ENCODE peak calls at places on chromosomes 5 and 9, in five cellular contexts. T is H1, P is IMR-90, D is neuronal stem cell, O is mesenchymal stem cell. C is an unnamed sample.

GRCh38 chr9:8531831-8532230 is 732.3 kb upstream of the DMAC1 start:
- DNase-seq in T (no peak), P (no peak), D (no peak), O (no peak), C (no peak)

GRCh38 chr5:91556-92263 is at the start of gene PLEKHG4B:
- DNase-seq in T (peak), D (peak), O (no peak), P (no peak), C (peak)

GRCh38 chr5:23507278-23507685 is at the start of gene PRDM9:
- DNase-seq in P (no peak), T (peak), O (peak), D (no peak), C (peak)

GRCh38 chr9:122446819-122447484 is 30.8 kb downstream of the OR1J1 start:
- DNase-seq in P (peak), D (no peak), O (no peak), T (no peak), C (no peak)

GRCh38 chr9:114016101-114016500 is 62.0 kb downstream of the AMBP start:
- DNase-seq in P (no peak), O (no peak), T (no peak), D (no peak), C (no peak)

GRCh38 chr9:33818167-33818831 is 1.3 kb downstream of the UBE2R2 start:
- DNase-seq in O (peak), P (no peak), T (peak), D (no peak), C (no peak)

GRCh38 chr9:105413486-105414068 is 34.3 kb upstream of the FSD1L start:
- DNase-seq in P (peak), T (no peak), O (peak), D (no peak), C (peak)

GRCh38 chr9:84504360-84504759 is 163.8 kb upstream of the SLC28A3 start:
- DNase-seq in P (no peak), D (no peak), T (no peak), O (no peak), C (no peak)

GRCh38 chr9:33263936-33264472 is 504 bp downstream of the BAG1 start:
- DNase-seq in O (peak), T (no peak), D (no peak), P (no peak), C (no peak)

GRCh38 chr9:105415344-105415980 is 32.4 kb upstream of the FSD1L start:
- DNase-seq in O (peak), T (peak), D (peak), P (peak), C (peak)

GRCh38 chr5:168282120-168282519 is 9.3 kb upstream of the WWC1 start:
- DNase-seq in P (peak), D (no peak), T (no peak), O (peak), C (peak)

GRCh38 chr9:123757960-123758359 is 172.0 kb downstream of the DENND1A start:
- DNase-seq in D (no peak), P (no peak), T (no peak), O (no peak), C (no peak)

GRCh38 chr9:121360975-121361374 is 9.1 kb downstream of the STOM start:
- DNase-seq in P (peak), O (peak), T (no peak), D (no peak), C (no peak)

GRCh38 chr9:7075154-7075553 is 317.4 kb downstream of the KDM4C start:
- DNase-seq in P (no peak), T (no peak), D (no peak), O (no peak), C (no peak)

GRCh38 chr5:138464018-138464387 is 1.3 kb upstream of the EGR1 start:
- DNase-seq in D (peak), O (peak), T (peak), P (peak), C (peak)

GRCh38 chr9:114108016-114108833 is 9.1 kb upstream of the KIF12 start:
- DNase-seq in D (peak), O (peak), P (peak), T (peak), C (peak)

GRCh38 chr5:73417307-73418035 is 31.1 kb downstream of the FOXD1 start:
- DNase-seq in P (peak), D (no peak), O (peak), T (no peak), C (no peak)

GRCh38 chr5:175590471-175590881 is 67.4 kb upstream of the HRH2 start:
- DNase-seq in P (peak), O (peak), D (no peak), T (no peak), C (peak)

GRCh38 chr9:108163321-108164005 is 673.9 kb upstream of the KLF4 start:
- DNase-seq in O (peak), D (no peak), P (peak), T (no peak), C (no peak)

GRCh38 chr5:102911973-102912372 is 156.9 kb downstream of the PAM start:
- DNase-seq in P (peak), D (no peak), O (peak), T (no peak), C (no peak)

GRCh38 chr9:123058834-123059233 is 25.4 kb downstream of the GPR21 start:
- DNase-seq in D (no peak), O (peak), P (peak), T (no peak), C (no peak)

GRCh38 chr5:132431682-132432081 is 58.9 kb downstream of the IRF1 start:
- DNase-seq in T (no peak), O (no peak), D (no peak), P (no peak), C (no peak)

GRCh38 chr5:161093105-161093504 is 241.1 kb upstream of the ATP10B start:
- DNase-seq in T (no peak), O (no peak), D (no peak), P (no peak), C (no peak)

GRCh38 chr9:89740722-89741121 is 135.9 kb downstream of the GADD45G start:
- DNase-seq in T (no peak), O (no peak), D (no peak), P (no peak), C (no peak)

GRCh38 chr9:80878556-80878955 is 810.8 kb downstream of the TLE1 start:
- DNase-seq in O (peak), T (no peak), D (no peak), P (peak), C (no peak)

GRCh38 chr5:176851871-176852270 is 41.5 kb downstream of the UNC5A start:
- DNase-seq in D (no peak), O (no peak), T (no peak), P (no peak), C (no peak)

GRCh38 chr5:68141494-68141893 is 74.1 kb upstream of the PIK3R1 start:
- DNase-seq in D (no peak), O (peak), P (peak), T (no peak), C (no peak)

GRCh38 chr9:82334286-82334685 is 345.7 kb downstream of the SPATA31D1 start:
- DNase-seq in D (no peak), P (peak), O (peak), T (no peak), C (no peak)

GRCh38 chr9:33143241-33143642 is 23.9 kb downstream of the B4GALT1 start:
- DNase-seq in T (no peak), O (peak), P (peak), D (no peak), C (peak)

GRCh38 chr5:74408150-74409043 is 232.1 kb downstream of the ENC1 start:
- DNase-seq in T (no peak), O (no peak), D (no peak), P (no peak), C (no peak)

GRCh38 chr5:128036961-128037360 is 46.6 kb upstream of the SLC12A2 start:
- DNase-seq in P (peak), T (no peak), O (no peak), D (no peak), C (peak)

GRCh38 chr5:3787604-3788003 is 192.0 kb downstream of the IRX1 start:
- DNase-seq in T (no peak), D (no peak), P (no peak), O (no peak), C (no peak)
- H4K8ac ChIP-seq in T (no peak), D (no peak), P (no peak), O (no peak), C (no peak)

GRCh38 chr9:36499156-36499886 is 73.4 kb upstream of the MELK start:
- DNase-seq in D (peak), P (no peak), O (no peak), T (no peak), C (no peak)

GRCh38 chr9:36501727-36502126 is 71.0 kb upstream of the MELK start:
- DNase-seq in P (no peak), O (no peak), D (no peak), T (no peak), C (no peak)

GRCh38 chr9:36503172-36504153 is 69.2 kb upstream of the MELK start:
- DNase-seq in D (no peak), O (peak), T (no peak), P (peak), C (no peak)

DNA sequence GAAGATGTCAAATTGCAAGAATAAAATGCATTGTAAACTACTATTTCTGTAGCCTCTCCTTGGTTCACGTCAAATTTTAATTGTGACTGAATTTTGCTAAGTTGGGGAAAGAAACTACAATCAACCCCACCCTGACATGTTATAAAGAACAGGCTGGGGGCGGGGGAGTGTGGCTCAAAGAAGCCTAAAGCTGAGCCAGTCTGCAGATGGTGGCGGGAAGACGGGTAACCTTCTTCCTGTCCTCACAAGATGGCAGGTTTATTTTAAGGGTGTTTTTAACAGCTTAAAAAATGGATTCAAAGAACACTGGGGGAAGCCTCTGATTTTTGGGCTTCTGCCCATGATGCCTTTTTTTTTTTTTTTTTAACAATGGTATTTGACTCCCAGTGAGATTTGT is 68.5 kb upstream of the MELK start:
- DNase-seq in T (no peak), D (no peak), O (no peak), P (no peak), C (no peak)
- H3K27ac ChIP-seq in T (no peak), D (no peak), O (no peak), P (no peak), C (no peak)

DNA sequence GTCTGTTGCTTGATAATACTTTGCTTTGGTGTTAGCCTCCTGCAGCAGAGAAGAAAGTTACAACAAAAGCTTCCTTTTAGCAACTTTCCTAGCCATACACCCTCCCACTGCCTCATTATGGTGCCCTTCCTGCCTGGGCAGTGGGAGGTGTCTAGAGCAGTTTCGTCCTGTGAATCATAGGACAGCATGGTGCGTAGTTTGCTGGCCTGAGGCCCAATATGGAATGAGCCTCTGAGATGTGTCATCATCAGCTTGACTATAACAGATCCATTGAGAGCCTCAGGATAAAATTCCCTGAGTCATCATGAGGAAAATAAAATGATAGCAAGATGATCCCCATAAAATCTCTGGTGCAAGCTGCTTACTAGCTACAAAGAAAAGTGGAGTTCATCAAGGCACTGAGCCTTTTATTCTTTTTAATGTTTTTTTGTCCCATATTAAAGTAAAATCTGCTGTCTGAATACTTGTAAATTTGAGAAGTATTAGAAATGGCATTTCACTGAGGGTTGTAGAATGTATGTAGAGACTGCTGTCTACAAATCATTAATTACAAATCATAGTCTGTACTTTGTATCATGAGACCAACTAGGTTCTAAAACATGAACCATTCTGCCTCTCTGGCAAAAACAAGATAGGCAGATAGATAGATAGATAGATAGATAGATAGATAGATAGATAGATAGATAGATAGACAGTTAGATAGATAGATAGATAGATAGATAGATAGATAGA is 303.0 kb upstream of the PDE4D start:
- DNase-seq in O (peak), D (no peak), T (no peak), P (peak), C (peak)
- H2AFZ ChIP-seq in O (peak), D (no peak), T (no peak), P (peak), C (no peak)

GRCh38 chr9:129413537-129414376 is 207.1 kb downstream of the C9orf50 start:
- DNase-seq in T (peak), O (peak), D (peak), P (peak), C (peak)
- H4K8ac ChIP-seq in T (peak), O (peak), D (peak), P (peak), C (peak)

GRCh38 chr5:171481791-171482536 is 62.5 kb downstream of the FGF18 start:
- DNase-seq in P (no peak), T (no peak), D (no peak), O (no peak), C (no peak)

GRCh38 chr5:171479776-171480125 is 60.3 kb downstream of the FGF18 start:
- DNase-seq in D (no peak), O (no peak), P (no peak), T (no peak), C (no peak)

GRCh38 chr5:171485668-171486067 is 66.2 kb downstream of the FGF18 start:
- DNase-seq in T (no peak), P (no peak), O (no peak), D (no peak), C (no peak)

GRCh38 chr5:171483453-171484177 is 64.2 kb downstream of the FGF18 start:
- DNase-seq in D (no peak), P (peak), O (no peak), T (no peak), C (no peak)

GRCh38 chr5:171484460-171484899 is 65.0 kb downstream of the FGF18 start:
- DNase-seq in O (peak), D (no peak), P (no peak), T (peak), C (peak)
- H3K27ac ChIP-seq in O (no peak), D (no peak), P (no peak), T (no peak), C (no peak)

GRCh38 chr5:7628248-7628647 is 222.7 kb downstream of the CFAP90 start:
- DNase-seq in O (no peak), T (no peak), D (no peak), P (no peak), C (no peak)

GRCh38 chr5:7629559-7629958 is 221.4 kb downstream of the CFAP90 start:
- DNase-seq in P (no peak), O (no peak), D (no peak), T (no peak), C (no peak)

GRCh38 chr5:7628820-7629219 is 222.1 kb downstream of the CFAP90 start:
- DNase-seq in O (no peak), P (no peak), D (no peak), T (no peak), C (no peak)
- H2AFZ ChIP-seq in O (no peak), P (no peak), D (no peak), T (no peak), C (no peak)

DNA sequence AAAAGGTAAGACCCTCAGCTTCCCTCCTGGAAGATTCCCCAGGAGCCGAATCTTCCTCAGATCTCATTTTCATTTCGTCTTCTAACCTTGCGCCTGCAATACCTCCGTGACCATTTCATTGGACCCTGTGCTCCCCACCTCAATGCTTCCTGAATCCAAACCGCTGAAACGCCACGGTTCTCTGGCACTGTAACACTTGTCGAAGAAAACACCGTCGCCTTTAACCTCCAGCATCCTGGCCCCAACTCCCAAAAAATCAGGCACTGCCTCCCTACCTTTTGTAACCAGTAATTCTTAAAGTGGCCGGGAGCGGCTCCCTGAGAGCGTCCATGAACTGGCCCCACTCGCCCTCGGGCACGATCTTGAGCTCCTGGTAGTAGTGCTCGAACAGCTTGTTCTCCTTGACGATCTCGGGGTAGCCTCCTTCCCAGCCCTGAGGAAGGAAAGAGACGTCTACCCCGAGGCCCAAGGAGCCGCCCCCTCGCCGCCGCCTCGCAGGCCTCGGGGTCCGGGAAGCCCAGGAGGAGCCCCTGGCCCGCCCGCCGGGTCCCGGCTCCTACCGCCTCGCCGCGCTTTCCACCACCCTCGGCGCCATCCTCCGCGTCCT is 417 bp downstream of the NSUN2 start:
- DNase-seq in O (peak), T (no peak), D (no peak), P (no peak), C (peak)
- H4K8ac ChIP-seq in O (peak), T (peak), D (no peak), P (peak), C (peak)

C was measured in trophoblast cell.